ENCODE peak calls at places on chromosomes 12 and 14, in ten cellular contexts. One of them, this sample, is unnamed.
A peak's percentile ranks its signal among the peaks of the same experiment; 100 is the strongest.

GRCh38 chr14:32087173-32087861 is 10.2 kb downstream of the ARHGAP5 start:
- DNase-seq in nephron progenitor cell: no peak
- DNase-seq in activated T-cell treated with anti-CD3 and anti-CD28 coated beads, Interleukin-2, amount 50 U/mL, for 72 hours: no peak
- DNase-seq in psoas muscle: no peak
- DNase-seq in lower lobe of right lung: no peak
- DNase-seq in NCI-H226: peak; percentile 89
- DNase-seq in GM04504: peak; percentile 17
- DNase-seq in CD4-positive, alpha-beta T cell: no peak
- DNase-seq in cardiac fibroblast: peak; percentile 59
- DNase-seq in nucleus accumbens: no peak
- DNase-seq in this sample: peak; percentile 52

GRCh38 chr14:38592764-38593442 is 337.0 kb upstream of the CLEC14A start:
- DNase-seq in nephron progenitor cell: no peak
- DNase-seq in cardiac fibroblast: no peak
- DNase-seq in NCI-H226: no peak
- DNase-seq in nucleus accumbens: no peak
- DNase-seq in CD4-positive, alpha-beta T cell: no peak
- DNase-seq in GM04504: no peak
- DNase-seq in psoas muscle: no peak
- DNase-seq in lower lobe of right lung: no peak
- DNase-seq in activated T-cell treated with anti-CD3 and anti-CD28 coated beads, Interleukin-2, amount 50 U/mL, for 72 hours: no peak
- DNase-seq in this sample: no peak

GRCh38 chr14:59484611-59485174 is 376 bp downstream of the JKAMP start:
- DNase-seq in psoas muscle: no peak
- DNase-seq in lower lobe of right lung: no peak
- DNase-seq in nucleus accumbens: no peak
- DNase-seq in GM04504: no peak
- DNase-seq in CD4-positive, alpha-beta T cell: no peak
- DNase-seq in NCI-H226: no peak
- DNase-seq in activated T-cell treated with anti-CD3 and anti-CD28 coated beads, Interleukin-2, amount 50 U/mL, for 72 hours: no peak
- DNase-seq in nephron progenitor cell: no peak
- DNase-seq in cardiac fibroblast: peak; percentile 51
- DNase-seq in this sample: no peak

GRCh38 chr14:47948981-47949380 is 273.6 kb upstream of the MDGA2 start:
- DNase-seq in activated T-cell treated with anti-CD3 and anti-CD28 coated beads, Interleukin-2, amount 50 U/mL, for 72 hours: no peak
- DNase-seq in NCI-H226: no peak
- DNase-seq in CD4-positive, alpha-beta T cell: no peak
- DNase-seq in psoas muscle: no peak
- DNase-seq in nephron progenitor cell: peak; percentile 5
- DNase-seq in nucleus accumbens: no peak
- DNase-seq in lower lobe of right lung: no peak
- DNase-seq in GM04504: no peak
- DNase-seq in cardiac fibroblast: no peak
- DNase-seq in this sample: no peak

GRCh38 chr12:106301611-106302321 is 767 bp upstream of the TCP11L2 start:
- DNase-seq in CD4-positive, alpha-beta T cell: peak; percentile 77
- DNase-seq in cardiac fibroblast: peak; percentile 43
- DNase-seq in psoas muscle: peak; percentile 19
- DNase-seq in nucleus accumbens: no peak
- DNase-seq in NCI-H226: peak; percentile 86
- DNase-seq in lower lobe of right lung: peak; percentile 80
- DNase-seq in GM04504: no peak
- DNase-seq in nephron progenitor cell: no peak
- DNase-seq in activated T-cell treated with anti-CD3 and anti-CD28 coated beads, Interleukin-2, amount 50 U/mL, for 72 hours: peak; percentile 54
- DNase-seq in this sample: peak; percentile 62

GRCh38 chr12:123801573-123802178 is 39.6 kb downstream of the DNAH10 start:
- DNase-seq in psoas muscle: no peak
- DNase-seq in nucleus accumbens: no peak
- DNase-seq in CD4-positive, alpha-beta T cell: no peak
- DNase-seq in activated T-cell treated with anti-CD3 and anti-CD28 coated beads, Interleukin-2, amount 50 U/mL, for 72 hours: no peak
- DNase-seq in cardiac fibroblast: peak; percentile 49
- DNase-seq in NCI-H226: no peak
- DNase-seq in GM04504: no peak
- DNase-seq in nephron progenitor cell: no peak
- DNase-seq in lower lobe of right lung: no peak
- DNase-seq in this sample: peak; percentile 17

GRCh38 chr14:21978184-21978998 is 304.8 kb upstream of the OR4E1 start:
- DNase-seq in NCI-H226: peak; percentile 7
- DNase-seq in GM04504: no peak
- DNase-seq in nucleus accumbens: no peak
- DNase-seq in cardiac fibroblast: peak; percentile 15
- DNase-seq in lower lobe of right lung: peak; percentile 51
- DNase-seq in psoas muscle: peak; percentile 19
- DNase-seq in nephron progenitor cell: peak; percentile 68
- DNase-seq in activated T-cell treated with anti-CD3 and anti-CD28 coated beads, Interleukin-2, amount 50 U/mL, for 72 hours: peak; percentile 73
- DNase-seq in CD4-positive, alpha-beta T cell: peak; percentile 55
- DNase-seq in this sample: peak; percentile 23

GRCh38 chr12:9041321-9041720 is 52.0 kb downstream of the KLRG1 start:
- DNase-seq in psoas muscle: no peak
- DNase-seq in lower lobe of right lung: no peak
- DNase-seq in CD4-positive, alpha-beta T cell: no peak
- DNase-seq in nucleus accumbens: no peak
- DNase-seq in NCI-H226: no peak
- DNase-seq in cardiac fibroblast: peak; percentile 26
- DNase-seq in activated T-cell treated with anti-CD3 and anti-CD28 coated beads, Interleukin-2, amount 50 U/mL, for 72 hours: no peak
- DNase-seq in nephron progenitor cell: no peak
- DNase-seq in GM04504: no peak
- DNase-seq in this sample: no peak

GRCh38 chr12:121697093-121697698 is 15.4 kb upstream of the TMEM120B start:
- DNase-seq in GM04504: no peak
- DNase-seq in psoas muscle: no peak
- DNase-seq in nucleus accumbens: no peak
- DNase-seq in cardiac fibroblast: peak; percentile 78
- DNase-seq in lower lobe of right lung: no peak
- DNase-seq in CD4-positive, alpha-beta T cell: no peak
- DNase-seq in NCI-H226: no peak
- DNase-seq in activated T-cell treated with anti-CD3 and anti-CD28 coated beads, Interleukin-2, amount 50 U/mL, for 72 hours: peak; percentile 52
- DNase-seq in nephron progenitor cell: no peak
- DNase-seq in this sample: no peak

GRCh38 chr12:2264622-2265306 is 212.0 kb downstream of the CACNA1C start:
- DNase-seq in NCI-H226: peak; percentile 97
- DNase-seq in nucleus accumbens: no peak
- DNase-seq in CD4-positive, alpha-beta T cell: no peak
- DNase-seq in lower lobe of right lung: no peak
- DNase-seq in nephron progenitor cell: no peak
- DNase-seq in cardiac fibroblast: peak; percentile 96
- DNase-seq in activated T-cell treated with anti-CD3 and anti-CD28 coated beads, Interleukin-2, amount 50 U/mL, for 72 hours: no peak
- DNase-seq in GM04504: peak; percentile 94
- DNase-seq in psoas muscle: peak; percentile 67
- DNase-seq in this sample: no peak

GRCh38 chr12:113333877-113334785 is 778 bp downstream of the SLC8B1 start:
- DNase-seq in CD4-positive, alpha-beta T cell: no peak
- DNase-seq in NCI-H226: no peak
- DNase-seq in psoas muscle: no peak
- DNase-seq in nephron progenitor cell: no peak
- DNase-seq in activated T-cell treated with anti-CD3 and anti-CD28 coated beads, Interleukin-2, amount 50 U/mL, for 72 hours: peak; percentile 10
- DNase-seq in GM04504: no peak
- DNase-seq in nucleus accumbens: no peak
- DNase-seq in cardiac fibroblast: no peak
- DNase-seq in lower lobe of right lung: peak; percentile 81
- DNase-seq in this sample: peak; percentile 39

GRCh38 chr14:33134975-33135374 is 196.3 kb downstream of the NPAS3 start:
- DNase-seq in cardiac fibroblast: no peak
- DNase-seq in GM04504: no peak
- DNase-seq in activated T-cell treated with anti-CD3 and anti-CD28 coated beads, Interleukin-2, amount 50 U/mL, for 72 hours: no peak
- DNase-seq in nephron progenitor cell: no peak
- DNase-seq in psoas muscle: no peak
- DNase-seq in nucleus accumbens: no peak
- DNase-seq in CD4-positive, alpha-beta T cell: no peak
- DNase-seq in NCI-H226: no peak
- DNase-seq in lower lobe of right lung: no peak
- DNase-seq in this sample: no peak

GRCh38 chr14:77584809-77585208 is 31.6 kb downstream of the SPTLC2 start:
- DNase-seq in NCI-H226: no peak
- DNase-seq in CD4-positive, alpha-beta T cell: no peak
- DNase-seq in nephron progenitor cell: no peak
- DNase-seq in nucleus accumbens: peak; percentile 23
- DNase-seq in GM04504: no peak
- DNase-seq in cardiac fibroblast: no peak
- DNase-seq in psoas muscle: no peak
- DNase-seq in lower lobe of right lung: no peak
- DNase-seq in activated T-cell treated with anti-CD3 and anti-CD28 coated beads, Interleukin-2, amount 50 U/mL, for 72 hours: no peak
- DNase-seq in this sample: no peak

GRCh38 chr14:98018626-98019025 is 1221.4 kb downstream of the VRK1 start:
- DNase-seq in CD4-positive, alpha-beta T cell: no peak
- DNase-seq in cardiac fibroblast: no peak
- DNase-seq in psoas muscle: no peak
- DNase-seq in NCI-H226: no peak
- DNase-seq in activated T-cell treated with anti-CD3 and anti-CD28 coated beads, Interleukin-2, amount 50 U/mL, for 72 hours: peak; percentile 40
- DNase-seq in GM04504: no peak
- DNase-seq in nucleus accumbens: no peak
- DNase-seq in lower lobe of right lung: no peak
- DNase-seq in nephron progenitor cell: no peak
- DNase-seq in this sample: no peak

GRCh38 chr14:75454963-75455546 is 27.2 kb downstream of the JDP2 start:
- DNase-seq in activated T-cell treated with anti-CD3 and anti-CD28 coated beads, Interleukin-2, amount 50 U/mL, for 72 hours: no peak
- DNase-seq in lower lobe of right lung: peak; percentile 72
- DNase-seq in nucleus accumbens: no peak
- DNase-seq in psoas muscle: peak; percentile 78
- DNase-seq in cardiac fibroblast: peak; percentile 73
- DNase-seq in NCI-H226: peak; percentile 45
- DNase-seq in nephron progenitor cell: no peak
- DNase-seq in CD4-positive, alpha-beta T cell: no peak
- DNase-seq in GM04504: peak; percentile 35
- DNase-seq in this sample: peak; percentile 16

GRCh38 chr14:34111933-34112332 is 161.1 kb upstream of the EGLN3 start:
- DNase-seq in cardiac fibroblast: no peak
- DNase-seq in GM04504: no peak
- DNase-seq in nucleus accumbens: no peak
- DNase-seq in lower lobe of right lung: no peak
- DNase-seq in psoas muscle: no peak
- DNase-seq in CD4-positive, alpha-beta T cell: no peak
- DNase-seq in activated T-cell treated with anti-CD3 and anti-CD28 coated beads, Interleukin-2, amount 50 U/mL, for 72 hours: no peak
- DNase-seq in nephron progenitor cell: no peak
- DNase-seq in NCI-H226: no peak
- DNase-seq in this sample: no peak

GRCh38 chr12:76236640-76237039 is 111.6 kb downstream of the BBS10 start:
- DNase-seq in lower lobe of right lung: no peak
- DNase-seq in psoas muscle: no peak
- DNase-seq in activated T-cell treated with anti-CD3 and anti-CD28 coated beads, Interleukin-2, amount 50 U/mL, for 72 hours: no peak
- DNase-seq in nucleus accumbens: no peak
- DNase-seq in cardiac fibroblast: peak; percentile 79
- DNase-seq in NCI-H226: peak; percentile 71
- DNase-seq in nephron progenitor cell: no peak
- DNase-seq in GM04504: no peak
- DNase-seq in CD4-positive, alpha-beta T cell: no peak
- DNase-seq in this sample: peak; percentile 98

GRCh38 chr12:46915861-46916260 is 90.1 kb upstream of the SLC38A4 start:
- DNase-seq in cardiac fibroblast: peak; percentile 55
- DNase-seq in psoas muscle: no peak
- DNase-seq in GM04504: peak; percentile 70
- DNase-seq in CD4-positive, alpha-beta T cell: no peak
- DNase-seq in nucleus accumbens: no peak
- DNase-seq in activated T-cell treated with anti-CD3 and anti-CD28 coated beads, Interleukin-2, amount 50 U/mL, for 72 hours: no peak
- DNase-seq in nephron progenitor cell: peak; percentile 4
- DNase-seq in lower lobe of right lung: no peak
- DNase-seq in NCI-H226: peak; percentile 73
- DNase-seq in this sample: no peak

GRCh38 chr12:88763536-88764100 is 183.3 kb upstream of the KITLG start:
- DNase-seq in activated T-cell treated with anti-CD3 and anti-CD28 coated beads, Interleukin-2, amount 50 U/mL, for 72 hours: no peak
- DNase-seq in lower lobe of right lung: no peak
- DNase-seq in CD4-positive, alpha-beta T cell: no peak
- DNase-seq in psoas muscle: no peak
- DNase-seq in NCI-H226: peak; percentile 37
- DNase-seq in nucleus accumbens: no peak
- DNase-seq in nephron progenitor cell: no peak
- DNase-seq in GM04504: no peak
- DNase-seq in cardiac fibroblast: no peak
- DNase-seq in this sample: peak; percentile 25

GRCh38 chr14:85175556-85175955 is 354.4 kb upstream of the FLRT2 start:
- DNase-seq in nucleus accumbens: no peak
- DNase-seq in psoas muscle: no peak
- DNase-seq in NCI-H226: peak; percentile 52
- DNase-seq in activated T-cell treated with anti-CD3 and anti-CD28 coated beads, Interleukin-2, amount 50 U/mL, for 72 hours: no peak
- DNase-seq in GM04504: no peak
- DNase-seq in CD4-positive, alpha-beta T cell: no peak
- DNase-seq in lower lobe of right lung: no peak
- DNase-seq in cardiac fibroblast: peak; percentile 26
- DNase-seq in nephron progenitor cell: no peak
- DNase-seq in this sample: no peak

GRCh38 chr14:50139192-50139591 is 22.8 kb upstream of the VCPKMT start:
- DNase-seq in NCI-H226: no peak
- DNase-seq in GM04504: no peak
- DNase-seq in psoas muscle: no peak
- DNase-seq in CD4-positive, alpha-beta T cell: no peak
- DNase-seq in nephron progenitor cell: no peak
- DNase-seq in lower lobe of right lung: no peak
- DNase-seq in nucleus accumbens: no peak
- DNase-seq in cardiac fibroblast: peak; percentile 76
- DNase-seq in activated T-cell treated with anti-CD3 and anti-CD28 coated beads, Interleukin-2, amount 50 U/mL, for 72 hours: no peak
- DNase-seq in this sample: no peak

GRCh38 chr14:24143511-24143910 is 2.1 kb upstream of the EMC9 start:
- DNase-seq in psoas muscle: no peak
- DNase-seq in nephron progenitor cell: no peak
- DNase-seq in CD4-positive, alpha-beta T cell: no peak
- DNase-seq in nucleus accumbens: no peak
- DNase-seq in activated T-cell treated with anti-CD3 and anti-CD28 coated beads, Interleukin-2, amount 50 U/mL, for 72 hours: no peak
- DNase-seq in lower lobe of right lung: no peak
- DNase-seq in GM04504: no peak
- DNase-seq in cardiac fibroblast: peak; percentile 86
- DNase-seq in NCI-H226: peak; percentile 40
- DNase-seq in this sample: no peak

GRCh38 chr12:13362260-13362841 is 165.8 kb downstream of the EMP1 start:
- DNase-seq in NCI-H226: peak; percentile 39
- DNase-seq in cardiac fibroblast: peak; percentile 66
- DNase-seq in lower lobe of right lung: peak; percentile 54
- DNase-seq in nephron progenitor cell: peak; percentile 63
- DNase-seq in psoas muscle: peak; percentile 50
- DNase-seq in GM04504: no peak
- DNase-seq in nucleus accumbens: peak; percentile 15
- DNase-seq in activated T-cell treated with anti-CD3 and anti-CD28 coated beads, Interleukin-2, amount 50 U/mL, for 72 hours: peak; percentile 63
- DNase-seq in CD4-positive, alpha-beta T cell: no peak
- DNase-seq in this sample: peak; percentile 49

GRCh38 chr14:64671591-64671990 is 32.6 kb upstream of the PLEKHG3 start:
- DNase-seq in nephron progenitor cell: no peak
- DNase-seq in psoas muscle: no peak
- DNase-seq in GM04504: no peak
- DNase-seq in lower lobe of right lung: no peak
- DNase-seq in cardiac fibroblast: peak; percentile 82
- DNase-seq in NCI-H226: peak; percentile 60
- DNase-seq in CD4-positive, alpha-beta T cell: no peak
- DNase-seq in nucleus accumbens: no peak
- DNase-seq in activated T-cell treated with anti-CD3 and anti-CD28 coated beads, Interleukin-2, amount 50 U/mL, for 72 hours: peak; percentile 19
- DNase-seq in this sample: peak; percentile 53

GRCh38 chr12:104011265-104011664 is 38.7 kb downstream of the GLT8D2 start:
- DNase-seq in GM04504: peak; percentile 42
- DNase-seq in NCI-H226: peak; percentile 44
- DNase-seq in nucleus accumbens: no peak
- DNase-seq in psoas muscle: peak; percentile 25
- DNase-seq in CD4-positive, alpha-beta T cell: no peak
- DNase-seq in cardiac fibroblast: peak; percentile 97
- DNase-seq in nephron progenitor cell: no peak
- DNase-seq in lower lobe of right lung: no peak
- DNase-seq in activated T-cell treated with anti-CD3 and anti-CD28 coated beads, Interleukin-2, amount 50 U/mL, for 72 hours: no peak
- DNase-seq in this sample: peak; percentile 75

GRCh38 chr12:34406996-34407300 is 384.7 kb downstream of the ALG10 start:
- DNase-seq in cardiac fibroblast: no peak
- DNase-seq in nucleus accumbens: no peak
- DNase-seq in NCI-H226: no peak
- DNase-seq in lower lobe of right lung: peak; percentile 5
- DNase-seq in nephron progenitor cell: no peak
- DNase-seq in activated T-cell treated with anti-CD3 and anti-CD28 coated beads, Interleukin-2, amount 50 U/mL, for 72 hours: no peak
- DNase-seq in CD4-positive, alpha-beta T cell: no peak
- DNase-seq in GM04504: no peak
- DNase-seq in psoas muscle: peak; percentile 2
- DNase-seq in this sample: no peak

GRCh38 chr14:71116206-71117122 is 209.2 kb downstream of the PCNX1 start:
- DNase-seq in cardiac fibroblast: no peak
- DNase-seq in nucleus accumbens: no peak
- DNase-seq in CD4-positive, alpha-beta T cell: no peak
- DNase-seq in lower lobe of right lung: no peak
- DNase-seq in activated T-cell treated with anti-CD3 and anti-CD28 coated beads, Interleukin-2, amount 50 U/mL, for 72 hours: no peak
- DNase-seq in nephron progenitor cell: no peak
- DNase-seq in GM04504: no peak
- DNase-seq in psoas muscle: no peak
- DNase-seq in NCI-H226: no peak
- DNase-seq in this sample: no peak

GRCh38 chr12:662541-663292 is 528 bp downstream of the NINJ2 start:
- DNase-seq in activated T-cell treated with anti-CD3 and anti-CD28 coated beads, Interleukin-2, amount 50 U/mL, for 72 hours: no peak
- DNase-seq in NCI-H226: no peak
- DNase-seq in psoas muscle: no peak
- DNase-seq in nucleus accumbens: no peak
- DNase-seq in nephron progenitor cell: no peak
- DNase-seq in GM04504: no peak
- DNase-seq in cardiac fibroblast: peak; percentile 12
- DNase-seq in CD4-positive, alpha-beta T cell: no peak
- DNase-seq in lower lobe of right lung: no peak
- DNase-seq in this sample: no peak

This sample was measured in foreskin keratinocyte.